ENCODE peak calls at places on chromosomes 1 and 21, in eight cellular contexts. U is prostate gland, K is HepG2, T is SK-N-SH, I is GM12878, E is HCT116, R is stomach, X is spleen. A is an unnamed sample.

GRCh38 chr1:247273013-247273412 is 17.1 kb downstream of the VN1R5 start:
- DNase-seq in U (no peak), K (no peak), T (no peak), I (no peak), E (no peak), R (peak; percentile 50), X (no peak), A (no peak)

GRCh38 chr1:22814176-22815042 is 103.8 kb downstream of the EPHB2 start:
- DNase-seq in U (peak; percentile 84), K (no peak), T (peak; percentile 73), I (no peak), E (no peak), R (no peak), X (peak; percentile 43), A (no peak)

GRCh38 chr1:16727190-16728111 is 12.9 kb upstream of the RNU1-4 start:
- DNase-seq in U (peak; percentile 25), K (peak; percentile 57), T (peak; percentile 29), I (peak; percentile 42), E (peak; percentile 100), R (peak; percentile 34), X (peak; percentile 82), A (no peak)

GRCh38 chr1:22747735-22748073 is 37.1 kb downstream of the EPHB2 start:
- DNase-seq in U (no peak), K (no peak), T (no peak), I (no peak), E (no peak), R (no peak), X (no peak), A (no peak)

GRCh38 chr1:21818661-21819060 is 6.6 kb downstream of the LDLRAD2 start:
- DNase-seq in U (no peak), K (peak; percentile 48), T (peak; percentile 97), I (no peak), E (peak; percentile 12), R (peak; percentile 60), X (peak; percentile 76), A (no peak)

GRCh38 chr1:61952675-61953074 is 210.4 kb downstream of the PATJ start:
- DNase-seq in U (no peak), K (no peak), T (no peak), I (no peak), E (no peak), R (no peak), X (no peak), A (no peak)

GRCh38 chr1:202306535-202307345 is 35.0 kb downstream of the UBE2T start:
- DNase-seq in U (no peak), K (no peak), T (no peak), I (no peak), E (no peak), R (no peak), X (no peak), A (no peak)

GRCh38 chr1:223378754-223379153 is 14.5 kb upstream of the CCDC185 start:
- DNase-seq in U (no peak), K (no peak), T (no peak), I (no peak), E (peak; percentile 7), R (no peak), X (no peak), A (no peak)

GRCh38 chr1:54516249-54516920 is 31.6 kb upstream of the ACOT11 start:
- DNase-seq in U (no peak), K (peak; percentile 20), T (no peak), I (no peak), E (no peak), R (no peak), X (no peak), A (no peak)

GRCh38 chr1:165717918-165718515 is 19.7 kb upstream of the ALDH9A1 start:
- DNase-seq in U (peak; percentile 45), K (peak; percentile 69), T (peak; percentile 47), I (no peak), E (peak; percentile 48), R (peak; percentile 49), X (no peak), A (peak; percentile 58)

GRCh38 chr1:117367769-117368059 is 465 bp downstream of the MAN1A2 start:
- DNase-seq in U (no peak), K (no peak), T (no peak), I (no peak), E (no peak), R (no peak), X (no peak), A (no peak)

GRCh38 chr1:14529436-14529835 is 69.0 kb upstream of the KAZN start:
- DNase-seq in U (no peak), K (no peak), T (no peak), I (no peak), E (no peak), R (no peak), X (no peak), A (no peak)

GRCh38 chr1:56266355-56266754 is 313.0 kb downstream of the PLPP3 start:
- DNase-seq in U (no peak), K (no peak), T (no peak), I (no peak), E (no peak), R (no peak), X (no peak), A (no peak)

GRCh38 chr21:36209626-36210171 is 53.1 kb downstream of the DOP1B start:
- DNase-seq in U (peak; percentile 69), K (peak; percentile 71), T (peak; percentile 39), I (no peak), E (peak; percentile 73), R (peak; percentile 70), X (no peak), A (peak; percentile 58)

GRCh38 chr1:100542264-100542663 is 4.3 kb downstream of the GPR88 start:
- DNase-seq in U (no peak), K (no peak), T (peak; percentile 60), I (no peak), E (no peak), R (no peak), X (no peak), A (no peak)

GRCh38 chr1:18901952-18902522 is 318 bp downstream of the ALDH4A1 start:
- DNase-seq in U (no peak), K (no peak), T (no peak), I (no peak), E (no peak), R (no peak), X (no peak), A (no peak)

GRCh38 chr1:211541715-211542477 is 37.1 kb downstream of the SLC30A1 start:
- DNase-seq in U (peak; percentile 82), K (peak; percentile 25), T (no peak), I (no peak), E (no peak), R (peak; percentile 67), X (no peak), A (no peak)

GRCh38 chr1:19644761-19645543 is 841 bp downstream of the NBL1 start:
- DNase-seq in U (peak; percentile 36), K (no peak), T (peak; percentile 77), I (no peak), E (no peak), R (peak; percentile 42), X (no peak), A (no peak)

GRCh38 chr1:51303751-51304196 is 26.6 kb downstream of the TTC39A start:
- DNase-seq in U (no peak), K (no peak), T (no peak), I (peak; percentile 32), E (no peak), R (peak; percentile 50), X (no peak), A (no peak)

DNA sequence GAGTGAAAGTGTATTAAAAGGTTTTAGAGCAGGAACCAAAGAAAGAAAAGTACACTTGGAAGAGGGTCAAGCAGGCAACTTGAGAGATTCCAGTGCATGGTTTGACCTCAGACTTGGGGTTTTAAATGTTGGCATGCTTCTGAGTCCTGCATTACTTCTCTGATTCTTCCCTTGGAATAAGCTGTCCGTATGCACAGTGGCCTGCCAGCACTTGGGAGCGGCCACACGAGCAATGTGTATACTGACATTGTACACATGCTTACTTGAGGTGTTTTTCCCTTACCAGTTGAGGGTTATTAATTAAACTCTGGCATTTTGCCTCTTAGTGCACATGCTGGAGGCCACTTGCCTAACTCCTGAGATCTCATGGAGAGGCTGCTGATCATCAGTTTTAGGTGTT is 786.6 kb upstream of the RGS18 start:
- DNase-seq in U (no peak), K (no peak), T (no peak), I (no peak), E (no peak), R (no peak), X (no peak), A (no peak)
- TF ChIP-seq POLR2AphosphoS5 in U (no peak), K (no peak), T (no peak), I (no peak), E (no peak), R (no peak), X (no peak), A (no peak)

GRCh38 chr1:91053630-91054029 is 31.8 kb upstream of the ZNF644 start:
- DNase-seq in U (no peak), K (no peak), T (no peak), I (no peak), E (no peak), R (no peak), X (no peak), A (no peak)
- TF ChIP-seq CTCF in U (no peak), K (no peak), T (no peak), I (no peak), E (no peak), R (no peak), X (no peak), A (no peak)

DNA sequence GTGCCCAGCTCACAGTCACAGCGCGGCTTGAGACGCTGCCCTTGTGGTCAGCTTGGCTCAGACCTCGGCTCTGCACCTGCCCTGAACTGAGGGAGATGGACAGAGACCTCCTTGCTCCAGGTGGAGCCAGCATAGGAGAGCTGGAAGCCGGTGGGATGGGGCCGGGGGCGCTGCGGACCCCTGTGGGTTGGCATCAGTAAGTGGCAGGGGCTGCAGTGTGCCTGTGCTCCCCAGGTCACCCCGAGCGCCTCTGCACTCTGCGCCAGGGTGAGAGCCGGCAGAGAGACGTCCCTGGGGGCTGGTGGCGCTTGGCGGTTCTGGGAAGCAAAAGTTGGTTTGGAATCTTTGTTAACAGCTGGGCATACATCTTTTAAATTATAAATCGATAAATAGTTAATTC is 105.6 kb upstream of the TTC34 start:
- DNase-seq in U (no peak), K (no peak), T (no peak), I (no peak), E (no peak), R (no peak), X (no peak), A (no peak)
- H3K9me3 ChIP-seq in U (no peaks in the 10 kb centered on the region), K (no peaks in the 10 kb centered on the region), T (no peaks in the 10 kb centered on the region), I (no peaks in the 10 kb centered on the region), E (no peaks in the 10 kb centered on the region), R (no peaks in the 10 kb centered on the region), X (no peaks in the 10 kb centered on the region), A (no peaks in the 10 kb centered on the region)

GRCh38 chr1:44689447-44689765 is 14.9 kb downstream of the ARMH1 start:
- DNase-seq in U (no peak), K (no peak), T (no peak), I (no peak), E (no peak), R (no peak), X (no peak), A (no peak)

GRCh38 chr1:44681905-44682900 is 7.7 kb downstream of the ARMH1 start:
- DNase-seq in U (no peak), K (peak; percentile 89), T (no peak), I (no peak), E (no peak), R (no peak), X (peak; percentile 25), A (no peak)

GRCh38 chr1:44688760-44689446 is 14.4 kb downstream of the ARMH1 start:
- DNase-seq in U (no peak), K (no peak), T (no peak), I (no peak), E (no peak), R (no peak), X (peak; percentile 11), A (no peak)

GRCh38 chr1:44685218-44685617 is 10.7 kb downstream of the ARMH1 start:
- DNase-seq in U (no peak), K (no peak), T (no peak), I (no peak), E (no peak), R (no peak), X (peak; percentile 25), A (no peak)

GRCh38 chr1:44684525-44684924 is 10.0 kb downstream of the ARMH1 start:
- DNase-seq in U (no peak), K (no peak), T (no peak), I (peak; percentile 81), E (no peak), R (no peak), X (peak; percentile 37), A (no peak)
- TF ChIP-seq POLR2AphosphoS5 in U (no peak), K (no peak), T (no peak), I (no peak), E (no peak), R (no peak), X (no peak), A (no peak)